ENCODE peak calls at places on chromosomes 12 and 14, in ten cellular contexts. One of them, this sample, is unnamed.

GRCh38 chr12:89708793-89709156 is at the start of gene ATP2B1:
- DNase-seq in HTR-8/SVneo: peak; percentile 63
- DNase-seq in nucleus accumbens: peak; percentile 81
- DNase-seq in HAP-1: peak; percentile 86
- DNase-seq in HCT116: peak; percentile 47
- DNase-seq in aorta: peak; percentile 95
- DNase-seq in activated CD4-positive, CD25-positive, alpha-beta regulatory T cell treated with anti-CD3 and anti-CD28 coated beads, Interleukin-2, amount 50 U/mL, for 72 hours: peak; percentile 85
- DNase-seq in A172: peak; percentile 61
- DNase-seq in DMS 273 treated with DMSO at 0.1 percent for 48 hours: peak; percentile 44
- DNase-seq in stimulated activated effector memory CD8-positive, alpha-beta T cell treated with anti-CD3 and anti-CD28 coated beads, Interleukin-12 subunit alpha, Interleukin-12 subunit beta, amount 100 ng/mL, for 72 hours: peak; percentile 91
- DNase-seq in this sample: peak; percentile 87

GRCh38 chr12:113515082-113515856 is 43.6 kb upstream of the LHX5 start:
- DNase-seq in HTR-8/SVneo: no peak
- DNase-seq in nucleus accumbens: no peak
- DNase-seq in HAP-1: peak; percentile 28
- DNase-seq in HCT116: no peak
- DNase-seq in aorta: no peak
- DNase-seq in activated CD4-positive, CD25-positive, alpha-beta regulatory T cell treated with anti-CD3 and anti-CD28 coated beads, Interleukin-2, amount 50 U/mL, for 72 hours: no peak
- DNase-seq in A172: no peak
- DNase-seq in DMS 273 treated with DMSO at 0.1 percent for 48 hours: no peak
- DNase-seq in stimulated activated effector memory CD8-positive, alpha-beta T cell treated with anti-CD3 and anti-CD28 coated beads, Interleukin-12 subunit alpha, Interleukin-12 subunit beta, amount 100 ng/mL, for 72 hours: no peak
- DNase-seq in this sample: no peak

GRCh38 chr12:66641057-66641456 is 37.8 kb downstream of the GRIP1 start:
- DNase-seq in HTR-8/SVneo: no peak
- DNase-seq in nucleus accumbens: no peak
- DNase-seq in HAP-1: no peak
- DNase-seq in HCT116: no peak
- DNase-seq in aorta: no peak
- DNase-seq in activated CD4-positive, CD25-positive, alpha-beta regulatory T cell treated with anti-CD3 and anti-CD28 coated beads, Interleukin-2, amount 50 U/mL, for 72 hours: no peak
- DNase-seq in A172: no peak
- DNase-seq in DMS 273 treated with DMSO at 0.1 percent for 48 hours: no peak
- DNase-seq in stimulated activated effector memory CD8-positive, alpha-beta T cell treated with anti-CD3 and anti-CD28 coated beads, Interleukin-12 subunit alpha, Interleukin-12 subunit beta, amount 100 ng/mL, for 72 hours: no peak
- DNase-seq in this sample: no peak

GRCh38 chr14:68815288-68816182 is 22.7 kb upstream of the ZFP36L1 start:
- DNase-seq in HTR-8/SVneo: no peak
- DNase-seq in nucleus accumbens: no peak
- DNase-seq in HAP-1: no peak
- DNase-seq in HCT116: no peak
- DNase-seq in aorta: no peak
- DNase-seq in activated CD4-positive, CD25-positive, alpha-beta regulatory T cell treated with anti-CD3 and anti-CD28 coated beads, Interleukin-2, amount 50 U/mL, for 72 hours: no peak
- DNase-seq in A172: peak; percentile 8
- DNase-seq in DMS 273 treated with DMSO at 0.1 percent for 48 hours: no peak
- DNase-seq in stimulated activated effector memory CD8-positive, alpha-beta T cell treated with anti-CD3 and anti-CD28 coated beads, Interleukin-12 subunit alpha, Interleukin-12 subunit beta, amount 100 ng/mL, for 72 hours: no peak
- DNase-seq in this sample: no peak

GRCh38 chr12:104323899-104324298 is 20.4 kb downstream of the EID3 start:
- DNase-seq in HTR-8/SVneo: no peak
- DNase-seq in nucleus accumbens: no peak
- DNase-seq in HAP-1: no peak
- DNase-seq in HCT116: no peak
- DNase-seq in aorta: no peak
- DNase-seq in activated CD4-positive, CD25-positive, alpha-beta regulatory T cell treated with anti-CD3 and anti-CD28 coated beads, Interleukin-2, amount 50 U/mL, for 72 hours: no peak
- DNase-seq in A172: no peak
- DNase-seq in DMS 273 treated with DMSO at 0.1 percent for 48 hours: no peak
- DNase-seq in stimulated activated effector memory CD8-positive, alpha-beta T cell treated with anti-CD3 and anti-CD28 coated beads, Interleukin-12 subunit alpha, Interleukin-12 subunit beta, amount 100 ng/mL, for 72 hours: no peak
- DNase-seq in this sample: no peak

GRCh38 chr12:131003036-131003435 is 49.3 kb downstream of the ADGRD1 start:
- DNase-seq in HTR-8/SVneo: no peak
- DNase-seq in nucleus accumbens: no peak
- DNase-seq in HAP-1: no peak
- DNase-seq in HCT116: no peak
- DNase-seq in aorta: no peak
- DNase-seq in activated CD4-positive, CD25-positive, alpha-beta regulatory T cell treated with anti-CD3 and anti-CD28 coated beads, Interleukin-2, amount 50 U/mL, for 72 hours: no peak
- DNase-seq in A172: no peak
- DNase-seq in DMS 273 treated with DMSO at 0.1 percent for 48 hours: no peak
- DNase-seq in stimulated activated effector memory CD8-positive, alpha-beta T cell treated with anti-CD3 and anti-CD28 coated beads, Interleukin-12 subunit alpha, Interleukin-12 subunit beta, amount 100 ng/mL, for 72 hours: no peak
- DNase-seq in this sample: no peak

GRCh38 chr12:100295764-100296555 is 29.0 kb downstream of the SCYL2 start:
- DNase-seq in HTR-8/SVneo: no peak
- DNase-seq in nucleus accumbens: no peak
- DNase-seq in HAP-1: no peak
- DNase-seq in HCT116: no peak
- DNase-seq in aorta: no peak
- DNase-seq in activated CD4-positive, CD25-positive, alpha-beta regulatory T cell treated with anti-CD3 and anti-CD28 coated beads, Interleukin-2, amount 50 U/mL, for 72 hours: no peak
- DNase-seq in A172: peak; percentile 55
- DNase-seq in DMS 273 treated with DMSO at 0.1 percent for 48 hours: no peak
- DNase-seq in stimulated activated effector memory CD8-positive, alpha-beta T cell treated with anti-CD3 and anti-CD28 coated beads, Interleukin-12 subunit alpha, Interleukin-12 subunit beta, amount 100 ng/mL, for 72 hours: no peak
- DNase-seq in this sample: no peak

GRCh38 chr14:64447890-64448667 is 17.2 kb upstream of the AKAP5 start:
- DNase-seq in HTR-8/SVneo: no peak
- DNase-seq in nucleus accumbens: no peak
- DNase-seq in HAP-1: no peak
- DNase-seq in HCT116: no peak
- DNase-seq in aorta: no peak
- DNase-seq in activated CD4-positive, CD25-positive, alpha-beta regulatory T cell treated with anti-CD3 and anti-CD28 coated beads, Interleukin-2, amount 50 U/mL, for 72 hours: no peak
- DNase-seq in A172: no peak
- DNase-seq in DMS 273 treated with DMSO at 0.1 percent for 48 hours: no peak
- DNase-seq in stimulated activated effector memory CD8-positive, alpha-beta T cell treated with anti-CD3 and anti-CD28 coated beads, Interleukin-12 subunit alpha, Interleukin-12 subunit beta, amount 100 ng/mL, for 72 hours: peak; percentile 62
- DNase-seq in this sample: no peak

GRCh38 chr14:52112336-52113018 is 43.6 kb upstream of the NID2 start:
- DNase-seq in HTR-8/SVneo: no peak
- DNase-seq in nucleus accumbens: no peak
- DNase-seq in HAP-1: no peak
- DNase-seq in HCT116: no peak
- DNase-seq in aorta: no peak
- DNase-seq in activated CD4-positive, CD25-positive, alpha-beta regulatory T cell treated with anti-CD3 and anti-CD28 coated beads, Interleukin-2, amount 50 U/mL, for 72 hours: no peak
- DNase-seq in A172: peak; percentile 13
- DNase-seq in DMS 273 treated with DMSO at 0.1 percent for 48 hours: no peak
- DNase-seq in stimulated activated effector memory CD8-positive, alpha-beta T cell treated with anti-CD3 and anti-CD28 coated beads, Interleukin-12 subunit alpha, Interleukin-12 subunit beta, amount 100 ng/mL, for 72 hours: no peak
- DNase-seq in this sample: no peak

GRCh38 chr12:54959291-54960018 is 25.1 kb downstream of the TESPA1 start:
- DNase-seq in HTR-8/SVneo: no peak
- DNase-seq in nucleus accumbens: no peak
- DNase-seq in HAP-1: no peak
- DNase-seq in HCT116: no peak
- DNase-seq in aorta: no peak
- DNase-seq in activated CD4-positive, CD25-positive, alpha-beta regulatory T cell treated with anti-CD3 and anti-CD28 coated beads, Interleukin-2, amount 50 U/mL, for 72 hours: no peak
- DNase-seq in A172: no peak
- DNase-seq in DMS 273 treated with DMSO at 0.1 percent for 48 hours: no peak
- DNase-seq in stimulated activated effector memory CD8-positive, alpha-beta T cell treated with anti-CD3 and anti-CD28 coated beads, Interleukin-12 subunit alpha, Interleukin-12 subunit beta, amount 100 ng/mL, for 72 hours: no peak
- DNase-seq in this sample: no peak

GRCh38 chr14:54025661-54026060 is 69.0 kb upstream of the BMP4 start:
- DNase-seq in HTR-8/SVneo: peak; percentile 48
- DNase-seq in nucleus accumbens: no peak
- DNase-seq in HAP-1: peak; percentile 20
- DNase-seq in HCT116: peak; percentile 43
- DNase-seq in aorta: no peak
- DNase-seq in activated CD4-positive, CD25-positive, alpha-beta regulatory T cell treated with anti-CD3 and anti-CD28 coated beads, Interleukin-2, amount 50 U/mL, for 72 hours: no peak
- DNase-seq in A172: peak; percentile 15
- DNase-seq in DMS 273 treated with DMSO at 0.1 percent for 48 hours: no peak
- DNase-seq in stimulated activated effector memory CD8-positive, alpha-beta T cell treated with anti-CD3 and anti-CD28 coated beads, Interleukin-12 subunit alpha, Interleukin-12 subunit beta, amount 100 ng/mL, for 72 hours: no peak
- DNase-seq in this sample: no peak

GRCh38 chr14:53855574-53855973 is 101.1 kb downstream of the BMP4 start:
- DNase-seq in HTR-8/SVneo: no peak
- DNase-seq in nucleus accumbens: no peak
- DNase-seq in HAP-1: no peak
- DNase-seq in HCT116: no peak
- DNase-seq in aorta: no peak
- DNase-seq in activated CD4-positive, CD25-positive, alpha-beta regulatory T cell treated with anti-CD3 and anti-CD28 coated beads, Interleukin-2, amount 50 U/mL, for 72 hours: no peak
- DNase-seq in A172: no peak
- DNase-seq in DMS 273 treated with DMSO at 0.1 percent for 48 hours: no peak
- DNase-seq in stimulated activated effector memory CD8-positive, alpha-beta T cell treated with anti-CD3 and anti-CD28 coated beads, Interleukin-12 subunit alpha, Interleukin-12 subunit beta, amount 100 ng/mL, for 72 hours: no peak
- DNase-seq in this sample: no peak

GRCh38 chr12:42130670-42131402 is 13.8 kb downstream of the GXYLT1 start:
- DNase-seq in HTR-8/SVneo: no peak
- DNase-seq in nucleus accumbens: no peak
- DNase-seq in HAP-1: no peak
- DNase-seq in HCT116: no peak
- DNase-seq in aorta: no peak
- DNase-seq in activated CD4-positive, CD25-positive, alpha-beta regulatory T cell treated with anti-CD3 and anti-CD28 coated beads, Interleukin-2, amount 50 U/mL, for 72 hours: no peak
- DNase-seq in A172: peak; percentile 29
- DNase-seq in DMS 273 treated with DMSO at 0.1 percent for 48 hours: no peak
- DNase-seq in stimulated activated effector memory CD8-positive, alpha-beta T cell treated with anti-CD3 and anti-CD28 coated beads, Interleukin-12 subunit alpha, Interleukin-12 subunit beta, amount 100 ng/mL, for 72 hours: no peak
- DNase-seq in this sample: no peak

GRCh38 chr14:58298880-58299664 is 717 bp downstream of the ARID4A start:
- DNase-seq in HTR-8/SVneo: peak; percentile 48
- DNase-seq in nucleus accumbens: peak; percentile 44
- DNase-seq in HAP-1: peak; percentile 44
- DNase-seq in HCT116: no peak
- DNase-seq in aorta: peak; percentile 80
- DNase-seq in activated CD4-positive, CD25-positive, alpha-beta regulatory T cell treated with anti-CD3 and anti-CD28 coated beads, Interleukin-2, amount 50 U/mL, for 72 hours: peak; percentile 52
- DNase-seq in A172: no peak
- DNase-seq in DMS 273 treated with DMSO at 0.1 percent for 48 hours: no peak
- DNase-seq in stimulated activated effector memory CD8-positive, alpha-beta T cell treated with anti-CD3 and anti-CD28 coated beads, Interleukin-12 subunit alpha, Interleukin-12 subunit beta, amount 100 ng/mL, for 72 hours: peak; percentile 72
- DNase-seq in this sample: peak; percentile 73

GRCh38 chr12:23662966-23663365 is 286.5 kb downstream of the SOX5 start:
- DNase-seq in HTR-8/SVneo: no peak
- DNase-seq in nucleus accumbens: no peak
- DNase-seq in HAP-1: no peak
- DNase-seq in HCT116: no peak
- DNase-seq in aorta: no peak
- DNase-seq in activated CD4-positive, CD25-positive, alpha-beta regulatory T cell treated with anti-CD3 and anti-CD28 coated beads, Interleukin-2, amount 50 U/mL, for 72 hours: no peak
- DNase-seq in A172: no peak
- DNase-seq in DMS 273 treated with DMSO at 0.1 percent for 48 hours: no peak
- DNase-seq in stimulated activated effector memory CD8-positive, alpha-beta T cell treated with anti-CD3 and anti-CD28 coated beads, Interleukin-12 subunit alpha, Interleukin-12 subunit beta, amount 100 ng/mL, for 72 hours: no peak
- DNase-seq in this sample: no peak

GRCh38 chr12:17588968-17589367 is 501.0 kb downstream of the RERGL start:
- DNase-seq in HTR-8/SVneo: no peak
- DNase-seq in nucleus accumbens: no peak
- DNase-seq in HAP-1: peak; percentile 66
- DNase-seq in HCT116: peak; percentile 4
- DNase-seq in aorta: no peak
- DNase-seq in activated CD4-positive, CD25-positive, alpha-beta regulatory T cell treated with anti-CD3 and anti-CD28 coated beads, Interleukin-2, amount 50 U/mL, for 72 hours: no peak
- DNase-seq in A172: peak; percentile 38
- DNase-seq in DMS 273 treated with DMSO at 0.1 percent for 48 hours: peak; percentile 2
- DNase-seq in stimulated activated effector memory CD8-positive, alpha-beta T cell treated with anti-CD3 and anti-CD28 coated beads, Interleukin-12 subunit alpha, Interleukin-12 subunit beta, amount 100 ng/mL, for 72 hours: no peak
- DNase-seq in this sample: no peak

GRCh38 chr14:50003213-50004021 is 110.5 kb downstream of the ARF6 start:
- DNase-seq in HTR-8/SVneo: no peak
- DNase-seq in nucleus accumbens: no peak
- DNase-seq in HAP-1: peak; percentile 83
- DNase-seq in HCT116: peak; percentile 65
- DNase-seq in aorta: peak; percentile 92
- DNase-seq in activated CD4-positive, CD25-positive, alpha-beta regulatory T cell treated with anti-CD3 and anti-CD28 coated beads, Interleukin-2, amount 50 U/mL, for 72 hours: peak; percentile 83
- DNase-seq in A172: peak; percentile 65
- DNase-seq in DMS 273 treated with DMSO at 0.1 percent for 48 hours: no peak
- DNase-seq in stimulated activated effector memory CD8-positive, alpha-beta T cell treated with anti-CD3 and anti-CD28 coated beads, Interleukin-12 subunit alpha, Interleukin-12 subunit beta, amount 100 ng/mL, for 72 hours: peak; percentile 94
- DNase-seq in this sample: no peak

GRCh38 chr14:56590535-56590951 is 10.9 kb downstream of the TMEM260 start:
- DNase-seq in HTR-8/SVneo: no peak
- DNase-seq in nucleus accumbens: no peak
- DNase-seq in HAP-1: peak; percentile 33
- DNase-seq in HCT116: no peak
- DNase-seq in aorta: no peak
- DNase-seq in activated CD4-positive, CD25-positive, alpha-beta regulatory T cell treated with anti-CD3 and anti-CD28 coated beads, Interleukin-2, amount 50 U/mL, for 72 hours: no peak
- DNase-seq in A172: no peak
- DNase-seq in DMS 273 treated with DMSO at 0.1 percent for 48 hours: peak; percentile 21
- DNase-seq in stimulated activated effector memory CD8-positive, alpha-beta T cell treated with anti-CD3 and anti-CD28 coated beads, Interleukin-12 subunit alpha, Interleukin-12 subunit beta, amount 100 ng/mL, for 72 hours: no peak
- DNase-seq in this sample: no peak

GRCh38 chr14:98070521-98070920 is 1201.5 kb downstream of the BCL11B start:
- DNase-seq in HTR-8/SVneo: no peak
- DNase-seq in nucleus accumbens: no peak
- DNase-seq in HAP-1: no peak
- DNase-seq in HCT116: no peak
- DNase-seq in aorta: no peak
- DNase-seq in activated CD4-positive, CD25-positive, alpha-beta regulatory T cell treated with anti-CD3 and anti-CD28 coated beads, Interleukin-2, amount 50 U/mL, for 72 hours: no peak
- DNase-seq in A172: no peak
- DNase-seq in DMS 273 treated with DMSO at 0.1 percent for 48 hours: no peak
- DNase-seq in stimulated activated effector memory CD8-positive, alpha-beta T cell treated with anti-CD3 and anti-CD28 coated beads, Interleukin-12 subunit alpha, Interleukin-12 subunit beta, amount 100 ng/mL, for 72 hours: no peak
- DNase-seq in this sample: no peak

GRCh38 chr14:67392728-67393314 is 19.1 kb downstream of the PLEK2 start:
- DNase-seq in HTR-8/SVneo: no peak
- DNase-seq in nucleus accumbens: no peak
- DNase-seq in HAP-1: no peak
- DNase-seq in HCT116: no peak
- DNase-seq in aorta: no peak
- DNase-seq in activated CD4-positive, CD25-positive, alpha-beta regulatory T cell treated with anti-CD3 and anti-CD28 coated beads, Interleukin-2, amount 50 U/mL, for 72 hours: no peak
- DNase-seq in A172: no peak
- DNase-seq in DMS 273 treated with DMSO at 0.1 percent for 48 hours: no peak
- DNase-seq in stimulated activated effector memory CD8-positive, alpha-beta T cell treated with anti-CD3 and anti-CD28 coated beads, Interleukin-12 subunit alpha, Interleukin-12 subunit beta, amount 100 ng/mL, for 72 hours: peak; percentile 43
- DNase-seq in this sample: no peak